ENCODE peak calls at places on chromosomes 16 and 17, in seven cellular contexts. H, R, X, O, P, B and Y are unnamed samples.
A peak's percentile ranks its signal among the peaks of the same experiment; 100 is the strongest.

GRCh38 chr17:885971-886571 is 93.5 kb downstream of the NXN start:
- DNase-seq in H (peak; percentile 69), R (no peak), X (no peak), O (peak; percentile 89), P (no peak), B (no peak), Y (peak; percentile 45)

GRCh38 chr16:53159781-53160436 is 105.1 kb downstream of the CHD9 start:
- DNase-seq in H (peak; percentile 32), R (no peak), X (no peak), O (no peak), P (no peak), B (peak; percentile 32), Y (peak; percentile 35)

GRCh38 chr16:2428051-2428786 is 1.0 kb upstream of the CCNF start:
- DNase-seq in H (peak; percentile 16), R (no peak), X (peak; percentile 77), O (no peak), P (no peak), B (peak; percentile 20), Y (peak; percentile 58)

GRCh38 chr17:21528031-21528684 is 152.0 kb downstream of the KCNJ12 start:
- DNase-seq in H (no peak), R (no peak), X (no peak), O (no peak), P (no peak), B (no peak), Y (no peak)

GRCh38 chr17:79353016-79353415 is 257.8 kb downstream of the RBFOX3 start:
- DNase-seq in H (no peak), R (no peak), X (no peak), O (no peak), P (no peak), B (no peak), Y (no peak)

GRCh38 chr17:63701477-63702222 is 1.7 kb upstream of the LIMD2 start:
- DNase-seq in H (no peak), R (no peak), X (peak; percentile 72), O (peak; percentile 76), P (no peak), B (no peak), Y (no peak)

GRCh38 chr16:19153876-19154275 is 14.2 kb upstream of the SYT17 start:
- DNase-seq in H (no peak), R (no peak), X (no peak), O (no peak), P (no peak), B (no peak), Y (no peak)

GRCh38 chr16:22386976-22387375 is 12.6 kb upstream of the CDR2 start:
- DNase-seq in H (no peak), R (no peak), X (no peak), O (no peak), P (no peak), B (no peak), Y (no peak)

GRCh38 chr16:53775821-53776431 is 72.0 kb downstream of the FTO start:
- DNase-seq in H (peak; percentile 16), R (no peak), X (peak; percentile 64), O (no peak), P (no peak), B (peak; percentile 85), Y (peak; percentile 62)

GRCh38 chr16:49593423-49594040 is 219.9 kb downstream of the C16orf78 start:
- DNase-seq in H (no peak), R (no peak), X (no peak), O (no peak), P (no peak), B (no peak), Y (no peak)

GRCh38 chr17:4187076-4187475 is 44.1 kb downstream of the CYB5D2 start:
- DNase-seq in H (no peak), R (no peak), X (no peak), O (no peak), P (no peak), B (peak; percentile 99), Y (no peak)
- H3K36me3 ChIP-seq in H (peaks cover 36% of the 10 kb centered on the region), R (peaks cover 65% of the 10 kb centered on the region), X (peaks cover 85% of the 10 kb centered on the region), O (peaks cover 45% of the 10 kb centered on the region), P (peaks cover 85% of the 10 kb centered on the region), B (peaks cover 28% of the 10 kb centered on the region), Y (peaks cover 4% of the 10 kb centered on the region)

DNA sequence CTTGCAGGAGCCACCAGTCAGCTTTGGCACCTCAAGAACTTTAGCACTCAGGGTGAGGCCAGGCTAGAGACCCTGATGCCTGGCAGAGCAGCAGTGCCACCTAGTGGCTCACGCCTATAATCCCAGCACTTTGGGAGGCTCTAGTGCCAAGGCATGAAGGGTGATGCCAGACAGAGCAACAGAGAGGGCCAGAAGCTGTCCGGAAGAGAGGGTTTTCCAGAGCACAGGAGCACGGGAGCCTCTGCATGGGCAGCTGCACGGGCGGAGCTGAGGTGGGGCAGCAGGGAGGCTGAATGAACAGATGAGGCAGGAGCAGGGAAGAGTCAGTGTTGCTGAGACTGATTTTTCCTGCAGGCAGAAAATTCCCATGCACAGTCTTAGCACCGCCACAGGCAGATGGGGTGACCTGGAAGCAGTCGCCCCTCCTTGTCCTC is 38.9 kb downstream of the MYH3 start:
- DNase-seq in H (peak; percentile 38), R (no peak), X (peak; percentile 73), O (no peak), P (no peak), B (peak; percentile 68), Y (peak; percentile 72)
- TF ChIP-seq CTCF in H (peak; percentile 86), R (peak; percentile 83), X (peak; percentile 82), O (peak; percentile 55), P (peak; percentile 70), B (peak; percentile 97), Y (peak; percentile 89)

DNA sequence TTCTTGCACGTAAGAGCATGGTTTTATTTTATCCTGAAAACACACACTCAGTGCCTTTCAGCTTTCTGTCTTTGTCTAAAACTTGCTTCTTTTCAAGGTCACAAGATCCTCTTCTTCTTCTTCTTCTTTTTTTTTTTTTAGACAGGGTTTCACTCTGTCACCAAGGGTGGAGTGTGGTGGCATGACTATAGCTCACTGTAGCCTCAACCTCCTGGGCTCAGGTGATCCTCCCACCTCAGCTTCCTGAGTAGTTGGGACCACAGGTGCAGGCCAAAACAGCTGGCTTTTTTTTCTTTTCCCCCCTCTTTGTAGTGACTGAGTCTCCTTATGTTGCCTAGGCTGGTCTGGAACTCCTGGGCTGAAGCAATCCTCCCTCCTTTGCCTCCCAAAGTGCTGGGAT is 16.0 kb upstream of the ZNF629 start:
- DNase-seq in H (no peak), R (no peak), X (no peak), O (no peak), P (no peak), B (no peak), Y (no peak)
- H3K36me3 ChIP-seq in H (no peaks in the 10 kb centered on the region), R (no peaks in the 10 kb centered on the region), X (no peaks in the 10 kb centered on the region), O (no peaks in the 10 kb centered on the region), P (no peaks in the 10 kb centered on the region), B (no peaks in the 10 kb centered on the region), Y (no peaks in the 10 kb centered on the region)

DNA sequence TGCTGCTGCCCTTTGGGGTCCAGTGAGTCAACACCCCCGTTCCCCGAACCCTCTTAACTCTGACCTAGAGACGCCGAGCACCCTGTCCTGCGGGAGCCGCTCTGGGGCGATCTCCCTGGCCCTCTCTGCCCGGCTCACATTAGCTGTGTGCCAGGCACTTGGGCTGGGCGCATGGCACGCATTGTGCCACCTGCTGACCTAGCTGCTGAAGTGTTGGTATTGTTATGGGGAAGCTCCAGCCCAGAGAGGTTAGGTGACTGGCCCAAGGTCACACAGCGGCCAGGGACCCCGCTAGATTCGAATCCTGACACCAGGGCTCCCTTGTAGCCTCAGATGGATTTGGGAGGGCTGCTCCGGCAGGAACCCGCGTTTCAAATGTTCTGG is 1.1 kb downstream of the HSD17B1 start:
- DNase-seq in H (no peak), R (no peak), X (peak; percentile 74), O (no peak), P (no peak), B (peak; percentile 62), Y (no peak)
- TF ChIP-seq CTCF in H (no peak), R (no peak), X (no peak), O (no peak), P (no peak), B (peak; percentile 51), Y (no peak)

GRCh38 chr17:75499313-75500022 is 15.9 kb downstream of the CASKIN2 start:
- DNase-seq in H (no peak), R (no peak), X (no peak), O (no peak), P (no peak), B (no peak), Y (no peak)
- H3K36me3 ChIP-seq in H (peaks cover 28% of the 10 kb centered on the region), R (peaks cover 81% of the 10 kb centered on the region), X (peaks cover 36% of the 10 kb centered on the region), O (peaks cover 92% of the 10 kb centered on the region), P (peaks cover 92% of the 10 kb centered on the region), B (no peaks in the 10 kb centered on the region), Y (no peaks in the 10 kb centered on the region)

DNA sequence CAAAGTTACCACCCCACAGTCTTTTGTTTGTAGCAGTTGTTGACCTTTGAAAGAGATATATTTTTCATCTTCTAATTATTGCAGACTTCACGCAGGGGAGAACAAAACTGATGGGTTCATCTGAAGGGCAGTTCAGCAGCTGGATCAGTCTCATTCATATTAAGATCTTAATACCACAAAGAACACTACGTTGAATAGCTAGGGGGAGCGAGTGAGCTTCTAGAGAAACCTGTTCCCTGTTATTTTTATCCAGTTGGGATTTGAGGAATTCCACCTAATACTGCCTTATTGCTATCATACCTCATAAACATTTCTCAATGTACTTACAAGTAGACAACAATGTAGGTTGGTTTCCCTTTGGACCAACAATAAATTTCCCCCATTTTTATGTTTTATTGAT is 306.1 kb upstream of the KIF2B start:
- DNase-seq in H (no peak), R (no peak), X (no peak), O (no peak), P (no peak), B (peak; percentile 5), Y (no peak)
- TF ChIP-seq CTCF in H (no peak), R (no peak), X (peak; percentile 13), O (no peak), P (no peak), B (peak; percentile 62), Y (no peak)

DNA sequence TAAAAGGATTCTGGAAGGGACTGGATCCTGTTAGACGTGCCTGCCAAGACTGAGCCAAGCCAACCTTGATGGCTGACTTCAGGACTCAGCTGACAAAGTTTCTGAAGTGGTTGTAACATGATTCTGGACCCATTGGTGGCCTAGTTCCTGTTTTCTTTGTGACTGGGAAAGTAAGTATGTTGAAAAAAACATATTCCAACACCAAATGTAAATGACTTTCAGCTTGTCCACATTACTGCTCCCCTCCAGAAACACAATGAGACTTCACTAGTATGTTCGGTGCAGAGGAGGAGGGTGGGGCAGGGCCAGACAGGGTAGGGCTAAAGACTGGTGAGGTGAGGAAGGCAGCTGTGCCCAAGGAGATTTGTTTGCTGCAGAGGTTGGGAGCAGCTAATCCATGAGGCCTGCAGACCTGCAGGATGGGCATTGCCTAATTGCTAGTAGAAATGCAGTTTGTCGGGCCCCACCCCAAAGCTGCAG is 26.4 kb downstream of the NMT1 start:
- DNase-seq in H (no peak), R (no peak), X (no peak), O (no peak), P (no peak), B (no peak), Y (no peak)
- H3K36me3 ChIP-seq in H (peaks cover 55% of the 10 kb centered on the region), R (peaks cover 78% of the 10 kb centered on the region), X (peaks cover 94% of the 10 kb centered on the region), O (peaks cover 94% of the 10 kb centered on the region), P (peaks cover 86% of the 10 kb centered on the region), B (peaks cover 44% of the 10 kb centered on the region), Y (no peaks in the 10 kb centered on the region)

GRCh38 chr17:8488491-8488890 is 52.8 kb downstream of the NDEL1 start:
- DNase-seq in H (no peak), R (no peak), X (peak; percentile 46), O (no peak), P (no peak), B (no peak), Y (no peak)
- TF ChIP-seq CTCF in H (no peak), R (no peak), X (no peak), O (no peak), P (no peak), B (no peak), Y (no peak)